ENCODE peak calls at places on chromosomes 2 and 18, in eight cellular contexts. M, K, X, N, B, Y, D and A are unnamed samples.

GRCh38 chr2:18787726-18788125 is 198.4 kb upstream of the NT5C1B start:
- ATAC-seq in M (no peak), K (no peak), X (no peak), N (no peak), B (no peak), Y (no peak), D (no peak), A (no peak)

GRCh38 chr2:173990970-173991819 is 26.0 kb upstream of the SP3 start:
- ATAC-seq in M (peak), K (no peak), X (no peak), N (no peak), B (no peak), Y (no peak), D (peak), A (peak)

GRCh38 chr18:24930974-24931373 is 421.0 kb downstream of the ZNF521 start:
- ATAC-seq in M (peak), K (peak), X (no peak), N (no peak), B (no peak), Y (no peak), D (no peak), A (no peak)

GRCh38 chr18:62612246-62612645 is 89.4 kb downstream of the ZCCHC2 start:
- ATAC-seq in M (no peak), K (no peak), X (no peak), N (no peak), B (no peak), Y (no peak), D (no peak), A (no peak)

GRCh38 chr2:126437016-126437415 is 218.9 kb upstream of the GYPC start:
- ATAC-seq in M (no peak), K (no peak), X (no peak), N (no peak), B (no peak), Y (no peak), D (no peak), A (no peak)

GRCh38 chr2:86123328-86123727 is 17.3 kb downstream of the PTCD3 start:
- ATAC-seq in M (no peak), K (no peak), X (no peak), N (no peak), B (no peak), Y (no peak), D (no peak), A (no peak)

GRCh38 chr18:11136241-11136640 is 13.1 kb downstream of the PIEZO2 start:
- ATAC-seq in M (no peak), K (no peak), X (no peak), N (no peak), B (no peak), Y (no peak), D (no peak), A (no peak)

GRCh38 chr18:80009661-80010550 is 21.5 kb upstream of the TXNL4A start:
- ATAC-seq in M (peak), K (peak), X (no peak), N (no peak), B (no peak), Y (no peak), D (peak), A (peak)

GRCh38 chr2:7437716-7438648 is 520.8 kb downstream of the RNF144A start:
- ATAC-seq in M (no peak), K (no peak), X (peak), N (peak), B (peak), Y (peak), D (no peak), A (no peak)

GRCh38 chr18:48470484-48471180 is 61.4 kb upstream of the ZBTB7C start:
- ATAC-seq in M (peak), K (no peak), X (no peak), N (no peak), B (no peak), Y (no peak), D (peak), A (peak)

GRCh38 chr18:23703987-23704384 is 14.7 kb downstream of the LAMA3 start:
- ATAC-seq in M (no peak), K (no peak), X (no peak), N (no peak), B (no peak), Y (no peak), D (no peak), A (no peak)

GRCh38 chr2:77631007-77631406 is 108.8 kb upstream of the LRRTM4 start:
- ATAC-seq in M (no peak), K (no peak), X (no peak), N (no peak), B (no peak), Y (no peak), D (no peak), A (no peak)

GRCh38 chr2:38092196-38092902 is 16.4 kb upstream of the CYP1B1 start:
- ATAC-seq in M (peak), K (no peak), X (no peak), N (no peak), B (no peak), Y (no peak), D (peak), A (peak)

GRCh38 chr18:3380384-3380961 is 69.5 kb upstream of the TGIF1 start:
- ATAC-seq in M (no peak), K (peak), X (peak), N (peak), B (peak), Y (peak), D (no peak), A (peak)

GRCh38 chr2:12036640-12036983 is 290.2 kb downstream of the LPIN1 start:
- ATAC-seq in M (no peak), K (no peak), X (no peak), N (no peak), B (peak), Y (peak), D (no peak), A (no peak)

GRCh38 chr18:68555935-68556334 is 159.0 kb downstream of the TMX3 start:
- ATAC-seq in M (no peak), K (no peak), X (no peak), N (no peak), B (no peak), Y (no peak), D (no peak), A (no peak)